ENCODE peak calls at places on chromosomes 7 and 10, in six cellular contexts. S, V, K, W, B and M are unnamed samples.

GRCh38 chr7:102472126-102473041 is 6.3 kb downstream of the POLR2J start:
- DNase-seq in S (peak), V (no peak), B (no peak), W (no peak), K (no peak), M (no peak)

GRCh38 chr7:101518348-101518747 is 110.7 kb downstream of the MYL10 start:
- DNase-seq in K (peak), V (no peak), B (no peak), W (no peak), S (no peak), M (no peak)

GRCh38 chr10:48493083-48493871 is 111.6 kb downstream of the ARHGAP22 start:
- DNase-seq in V (peak), S (no peak), W (no peak), B (no peak), K (no peak), M (no peak)

GRCh38 chr10:84311596-84311995 is 16.8 kb upstream of the CCSER2 start:
- DNase-seq in B (no peak), K (no peak), V (no peak), W (no peak), S (no peak), M (no peak)

GRCh38 chr7:93723424-93724124 is 149.1 kb upstream of the CALCR start:
- DNase-seq in K (no peak), B (no peak), W (no peak), S (no peak), V (no peak), M (no peak)

GRCh38 chr7:2024227-2024918 is 208.4 kb downstream of the MAD1L1 start:
- DNase-seq in K (peak), W (no peak), S (no peak), V (no peak), B (no peak), M (no peak)

GRCh38 chr10:27319752-27320561 is 79.4 kb upstream of the ACBD5 start:
- DNase-seq in V (peak), S (peak), B (no peak), W (no peak), K (peak), M (peak)

GRCh38 chr7:38580485-38580884 is 50.7 kb downstream of the AMPH start:
- DNase-seq in K (no peak), W (no peak), B (no peak), S (no peak), V (no peak), M (no peak)

GRCh38 chr7:44238116-44238695 is 37.4 kb downstream of the YKT6 start:
- DNase-seq in W (no peak), B (no peak), S (no peak), K (no peak), V (no peak), M (no peak)

GRCh38 chr7:44235582-44236332 is 35.0 kb downstream of the YKT6 start:
- DNase-seq in S (no peak), K (no peak), B (no peak), V (peak), W (no peak), M (no peak)

GRCh38 chr7:44237696-44238095 is 36.9 kb downstream of the YKT6 start:
- DNase-seq in S (no peak), V (no peak), K (no peak), B (no peak), W (no peak), M (no peak)

GRCh38 chr7:44235066-44235465 is 34.3 kb downstream of the YKT6 start:
- DNase-seq in V (no peak), K (no peak), W (no peak), B (no peak), S (no peak), M (no peak)

DNA sequence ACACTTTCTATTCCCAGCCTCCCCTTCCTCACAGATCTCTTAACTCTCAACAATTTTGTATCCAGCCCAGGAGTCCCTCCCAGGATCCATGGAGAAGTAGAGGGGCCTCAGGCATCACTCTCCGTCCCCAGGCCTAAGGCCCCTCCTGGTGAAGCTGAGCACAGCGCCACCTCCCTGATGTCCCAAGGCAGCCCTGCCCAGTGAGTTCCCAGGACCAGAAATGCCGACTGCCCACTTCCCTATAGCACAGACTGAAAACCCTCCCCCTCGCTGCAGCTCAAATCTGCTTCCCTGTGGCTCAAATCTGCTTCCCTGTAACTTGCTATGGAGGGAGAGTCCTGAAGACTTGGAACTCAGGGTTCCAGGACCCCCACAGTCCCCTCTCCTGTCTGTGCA is 35.6 kb downstream of the YKT6 start:
- DNase-seq in W (no peak), B (no peak), V (no peak), S (no peak), K (no peak), M (no peak)
- TF ChIP-seq CTCF in W (no peak), B (no peak), V (no peak), S (no peak), K (no peak), M (no peak)

GRCh38 chr7:35697414-35698175 is 2.7 kb upstream of the HERPUD2 start:
- DNase-seq in K (peak), W (no peak), S (no peak), B (no peak), V (peak), M (no peak)
- TF ChIP-seq CTCF in K (no peak), W (no peak), S (no peak), B (no peak), V (no peak), M (no peak)

DNA sequence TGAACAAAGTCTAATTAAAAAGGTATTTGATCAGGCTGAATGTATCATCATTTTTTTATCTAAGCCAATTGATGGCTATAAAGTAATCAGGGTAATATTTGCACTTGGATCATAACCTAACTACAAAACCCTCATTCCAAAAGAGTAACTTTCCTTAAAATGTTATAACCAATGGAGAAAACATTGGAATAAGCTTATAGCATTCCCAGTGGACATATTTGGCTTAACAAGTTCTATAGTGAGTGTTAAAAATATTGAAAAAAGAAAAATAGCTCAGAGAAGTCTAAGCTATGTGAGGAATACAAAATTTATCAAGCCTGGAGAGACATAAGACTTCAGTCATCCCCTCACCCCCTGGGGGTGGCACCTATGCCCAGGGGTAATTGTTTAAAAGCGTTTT is 358.8 kb downstream of the LRRTM3 start:
- DNase-seq in V (no peak), W (no peak), K (no peak), B (no peak), S (no peak), M (no peak)
- TF ChIP-seq CTCF in V (no peak), W (no peak), K (no peak), B (peak), S (no peak), M (no peak)

GRCh38 chr10:129231821-129232220 is 235.2 kb upstream of the MGMT start:
- DNase-seq in B (no peak), V (no peak), W (no peak), K (no peak), S (no peak), M (no peak)
- TF ChIP-seq CTCF in B (no peak), V (no peak), W (no peak), K (no peak), S (no peak), M (no peak)